ENCODE peak calls at places on chromosomes 1 and 21, in eight cellular contexts. Q is C1 segment of cervical spinal cord; D is stimulated activated CD8-positive, alpha-beta memory T cell treated with anti-CD3 and anti-CD28 coated beads, Interleukin-15, amount 100 ng/mL, for 1 hour; G is neural crest cell; Y is activated T-helper 1 cell treated with Interleukin-2 at 50 U/mL for 16 hours; S is ELR; W is KBM-7; R is T-cell. U is an unnamed sample.

GRCh38 chr1:2830761-2831425 is 29.4 kb upstream of the TTC34 start:
- DNase-seq in Q (no peak), D (no peak), G (no peak), Y (no peak), S (no peak), W (no peak), R (no peak), U (no peak)

GRCh38 chr1:201119826-201120225 is 7.2 kb downstream of the ASCL5 start:
- DNase-seq in Q (no peak), D (no peak), G (no peak), Y (no peak), S (no peak), W (peak), R (no peak), U (no peak)

GRCh38 chr1:119112244-119112643 is 28.2 kb downstream of the WARS2 start:
- DNase-seq in Q (no peak), D (no peak), G (no peak), Y (no peak), S (no peak), W (no peak), R (no peak), U (no peak)

GRCh38 chr1:23210351-23210785 is 6.9 kb downstream of the HTR1D start:
- DNase-seq in Q (no peak), D (no peak), G (no peak), Y (no peak), S (peak), W (no peak), R (no peak), U (no peak)

GRCh38 chr1:40848530-40849189 is 13.5 kb downstream of the CITED4 start:
- DNase-seq in Q (peak), D (no peak), G (peak), Y (no peak), S (peak), W (peak), R (no peak), U (peak)

GRCh38 chr21:33196956-33197374 is 32.8 kb upstream of the IFNAR2 start:
- DNase-seq in Q (peak), D (peak), G (peak), Y (peak), S (peak), W (peak), R (no peak), U (peak)

GRCh38 chr1:182833271-182833670 is 5.9 kb upstream of the DHX9 start:
- DNase-seq in Q (no peak), D (no peak), G (no peak), Y (no peak), S (peak), W (no peak), R (no peak), U (no peak)

GRCh38 chr1:68010094-68010493 is 40.3 kb downstream of the DIRAS3 start:
- DNase-seq in Q (no peak), D (no peak), G (no peak), Y (no peak), S (peak), W (no peak), R (no peak), U (no peak)

GRCh38 chr1:243883551-243883950 is 33.5 kb upstream of the AKT3 start:
- DNase-seq in Q (no peak), D (no peak), G (no peak), Y (no peak), S (peak), W (no peak), R (no peak), U (no peak)

U was measured in caudate nucleus.